ENCODE peak calls at places on chromosomes 5 and 9, in nine cellular contexts. G, V, I, R, M, U, L, X and T are unnamed samples.

GRCh38 chr9:136726631-136727191 is 14.3 kb downstream of the DIPK1B start:
- DNase-seq in G (no peak), V (peak; percentile 38), I (peak; percentile 56), R (no peak), M (no peak), U (no peak), L (no peak), X (no peak), T (no peak)

GRCh38 chr5:3023678-3024077 is 272.2 kb upstream of the IRX2 start:
- DNase-seq in G (no peak), V (no peak), I (no peak), R (no peak), M (no peak), U (no peak), L (peak; percentile 23), X (no peak), T (no peak)

GRCh38 chr5:89087551-89088318 is 204.8 kb upstream of the MEF2C start:
- DNase-seq in G (no peak), V (no peak), I (no peak), R (no peak), M (no peak), U (no peak), L (no peak), X (no peak), T (no peak)

GRCh38 chr5:38078161-38078560 is 180.2 kb upstream of the EGFLAM start:
- DNase-seq in G (no peak), V (peak; percentile 17), I (no peak), R (no peak), M (peak; percentile 32), U (no peak), L (no peak), X (no peak), T (no peak)

GRCh38 chr5:94467560-94468504 is 150.6 kb downstream of the KIAA0825 start:
- DNase-seq in G (no peak), V (no peak), I (no peak), R (no peak), M (no peak), U (no peak), L (no peak), X (no peak), T (no peak)

GRCh38 chr5:57166250-57166649 is 7.6 kb upstream of the GPBP1 start:
- DNase-seq in G (no peak), V (no peak), I (peak; percentile 49), R (no peak), M (no peak), U (no peak), L (no peak), X (no peak), T (no peak)

GRCh38 chr9:134863941-134864820 is 16.4 kb upstream of the FCN2 start:
- DNase-seq in G (no peak), V (no peak), I (no peak), R (no peak), M (peak; percentile 58), U (no peak), L (peak; percentile 69), X (no peak), T (no peak)

GRCh38 chr5:134247825-134248224 is 22.0 kb upstream of the PPP2CA start:
- DNase-seq in G (no peak), V (no peak), I (no peak), R (no peak), M (no peak), U (no peak), L (no peak), X (no peak), T (no peak)

GRCh38 chr5:172658869-172659513 is 17.9 kb downstream of the NEURL1B start:
- DNase-seq in G (no peak), V (no peak), I (no peak), R (peak; percentile 71), M (no peak), U (no peak), L (no peak), X (no peak), T (peak; percentile 83)

GRCh38 chr5:63128018-63128417 is 549.4 kb downstream of the LRRC70 start:
- DNase-seq in G (no peak), V (no peak), I (no peak), R (no peak), M (no peak), U (no peak), L (no peak), X (no peak), T (no peak)

GRCh38 chr9:113674436-113674835 is 201.7 kb upstream of the ZNF618 start:
- DNase-seq in G (no peak), V (peak; percentile 51), I (no peak), R (no peak), M (peak; percentile 66), U (no peak), L (no peak), X (no peak), T (no peak)

GRCh38 chr9:128252317-128253139 is 23.3 kb downstream of the GOLGA2 start:
- DNase-seq in G (no peak), V (no peak), I (no peak), R (no peak), M (no peak), U (no peak), L (no peak), X (no peak), T (no peak)

GRCh38 chr9:128253991-128254346 is 21.8 kb downstream of the GOLGA2 start:
- DNase-seq in G (no peak), V (no peak), I (no peak), R (no peak), M (no peak), U (no peak), L (no peak), X (no peak), T (no peak)

GRCh38 chr9:128253140-128253990 is 22.4 kb downstream of the GOLGA2 start:
- DNase-seq in G (no peak), V (no peak), I (peak; percentile 32), R (no peak), M (no peak), U (no peak), L (no peak), X (no peak), T (no peak)

GRCh38 chr9:128254855-128255759 is 20.7 kb downstream of the GOLGA2 start:
- DNase-seq in G (no peak), V (peak; percentile 42), I (peak; percentile 47), R (peak; percentile 71), M (peak; percentile 59), U (peak; percentile 88), L (no peak), X (no peak), T (peak; percentile 64)

GRCh38 chr9:128254362-128254761 is 21.4 kb downstream of the GOLGA2 start:
- DNase-seq in G (no peak), V (no peak), I (no peak), R (no peak), M (no peak), U (no peak), L (no peak), X (no peak), T (no peak)
- H3K4me3 ChIP-seq in G (no peak overlapping the region), V (no peak overlapping the region), I (no peak overlapping the region), R (no peak overlapping the region), M (no peak overlapping the region), U (no peak overlapping the region), L (no peak overlapping the region), X (no peak overlapping the region), T (no peak overlapping the region)

GRCh38 chr5:126365446-126366198 is 57.6 kb upstream of the GRAMD2B start:
- DNase-seq in G (no peak), V (peak; percentile 79), I (no peak), R (no peak), M (peak; percentile 66), U (no peak), L (no peak), X (no peak), T (no peak)
- H3K27ac ChIP-seq in G (no peak overlapping the region), V (no peak overlapping the region), I (no peak overlapping the region), R (no peak overlapping the region), M (no peak overlapping the region), U (no peak overlapping the region), L (no peak overlapping the region), X (no peak overlapping the region), T (no peak overlapping the region)

GRCh38 chr9:116901260-116901659 is 214.2 kb downstream of the TRIM32 start:
- DNase-seq in G (no peak), V (no peak), I (no peak), R (no peak), M (no peak), U (no peak), L (no peak), X (no peak), T (no peak)

GRCh38 chr9:116905131-116905724 is 218.1 kb downstream of the TRIM32 start:
- DNase-seq in G (no peak), V (no peak), I (no peak), R (no peak), M (no peak), U (no peak), L (no peak), X (no peak), T (no peak)

GRCh38 chr9:116907989-116908388 is 220.9 kb downstream of the TRIM32 start:
- DNase-seq in G (no peak), V (no peak), I (no peak), R (no peak), M (no peak), U (no peak), L (no peak), X (no peak), T (no peak)

GRCh38 chr9:116900543-116900942 is 213.4 kb downstream of the TRIM32 start:
- DNase-seq in G (no peak), V (no peak), I (no peak), R (no peak), M (no peak), U (no peak), L (no peak), X (no peak), T (no peak)

DNA sequence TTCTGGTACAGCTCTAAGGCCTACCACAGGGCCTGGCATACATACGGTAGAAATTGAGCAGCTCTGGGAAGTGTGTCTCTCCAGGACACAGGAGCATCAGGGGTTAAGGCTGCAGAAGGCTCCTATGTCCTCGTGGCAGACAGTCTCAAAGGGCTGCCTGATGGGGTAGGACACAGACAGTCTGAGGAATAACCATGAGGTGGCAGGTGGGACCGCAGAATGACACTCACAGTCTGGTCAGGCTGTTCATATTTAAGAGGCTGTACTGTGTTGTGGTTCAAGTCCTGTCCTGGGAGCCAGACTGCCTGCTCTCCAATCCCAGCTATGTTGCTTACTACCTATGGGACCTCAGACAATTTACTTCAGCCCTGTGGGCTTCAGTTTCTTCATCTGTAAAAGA is 217.1 kb downstream of the TRIM32 start:
- DNase-seq in G (no peak), V (no peak), I (no peak), R (no peak), M (no peak), U (no peak), L (no peak), X (no peak), T (no peak)
- TF ChIP-seq CTCF in G (no peak), V (no peak), I (no peak), R (no peak), M (no peak), U (no peak), L (no peak), X (no peak), T (no peak)

GRCh38 chr9:122088880-122089567 is 4.1 kb downstream of the TTLL11 start:
- DNase-seq in G (peak; percentile 7), V (no peak), I (no peak), R (no peak), M (no peak), U (no peak), L (no peak), X (no peak), T (no peak)
- H3K4me3 ChIP-seq in G (no peak overlapping the region), V (no peak overlapping the region), I (no peak overlapping the region), R (no peak overlapping the region), M (no peak overlapping the region), U (no peak overlapping the region), L (no peak overlapping the region), X (no peak overlapping the region), T (no peak overlapping the region)